ENCODE peak calls at places on chromosomes 5 and 9, in four cellular contexts. One of them, this sample, is unnamed.

GRCh38 chr5:66710557-66710956 is 114.4 kb downstream of the MAST4 start:
- DNase-seq in SK-N-SH: no peak
- DNase-seq in tibial artery: no peak
- DNase-seq in uterus: peak
- DNase-seq in this sample: no peak

GRCh38 chr9:6584881-6585597 is 60.5 kb downstream of the GLDC start:
- DNase-seq in tibial artery: no peak
- DNase-seq in SK-N-SH: peak
- DNase-seq in uterus: no peak
- DNase-seq in this sample: no peak

GRCh38 chr5:141354900-141355469 is at the start of gene PCDHGA4:
- DNase-seq in SK-N-SH: no peak
- DNase-seq in uterus: no peak
- DNase-seq in tibial artery: no peak
- DNase-seq in this sample: no peak

GRCh38 chr9:135463140-135463539 is 16.4 kb upstream of the PPP1R26 start:
- DNase-seq in SK-N-SH: no peak
- DNase-seq in tibial artery: no peak
- DNase-seq in uterus: no peak
- DNase-seq in this sample: no peak

GRCh38 chr9:98117984-98118639 is 910 bp downstream of the TRIM14 start:
- DNase-seq in SK-N-SH: peak
- DNase-seq in uterus: no peak
- DNase-seq in tibial artery: no peak
- DNase-seq in this sample: peak

GRCh38 chr5:132663771-132664695 is 6.1 kb downstream of the IL13 start:
- DNase-seq in SK-N-SH: no peak
- DNase-seq in uterus: no peak
- DNase-seq in tibial artery: no peak
- DNase-seq in this sample: no peak

GRCh38 chr5:90386099-90386710 is 23.4 kb downstream of the CETN3 start:
- DNase-seq in tibial artery: no peak
- DNase-seq in SK-N-SH: peak
- DNase-seq in uterus: no peak
- DNase-seq in this sample: no peak

GRCh38 chr9:23747088-23747748 is 78.8 kb downstream of the ELAVL2 start:
- DNase-seq in tibial artery: no peak
- DNase-seq in SK-N-SH: no peak
- DNase-seq in uterus: no peak
- DNase-seq in this sample: no peak

GRCh38 chr5:127997131-127997775 is 86.3 kb upstream of the SLC12A2 start:
- DNase-seq in uterus: no peak
- DNase-seq in tibial artery: no peak
- DNase-seq in SK-N-SH: no peak
- DNase-seq in this sample: no peak

GRCh38 chr9:117063721-117064471 is 351.0 kb downstream of the ASTN2 start:
- DNase-seq in uterus: no peak
- DNase-seq in tibial artery: no peak
- DNase-seq in SK-N-SH: no peak
- DNase-seq in this sample: no peak

GRCh38 chr5:72596956-72597355 is 89.7 kb upstream of the ZNF366 start:
- DNase-seq in tibial artery: no peak
- DNase-seq in uterus: no peak
- DNase-seq in SK-N-SH: no peak
- DNase-seq in this sample: no peak

GRCh38 chr5:168015506-168015905 is 275.9 kb upstream of the WWC1 start:
- DNase-seq in uterus: no peak
- DNase-seq in tibial artery: no peak
- DNase-seq in SK-N-SH: no peak
- DNase-seq in this sample: no peak

GRCh38 chr9:123564652-123565051 is 208.7 kb downstream of the CRB2 start:
- DNase-seq in SK-N-SH: no peak
- DNase-seq in uterus: no peak
- DNase-seq in tibial artery: no peak
- DNase-seq in this sample: no peak

GRCh38 chr5:61275841-61276240 is 56.2 kb upstream of the ZSWIM6 start:
- DNase-seq in tibial artery: peak
- DNase-seq in uterus: no peak
- DNase-seq in SK-N-SH: no peak
- DNase-seq in this sample: no peak

GRCh38 chr9:110261631-110262030 is 5.3 kb upstream of the TXN start:
- DNase-seq in tibial artery: no peak
- DNase-seq in SK-N-SH: no peak
- DNase-seq in uterus: no peak
- DNase-seq in this sample: no peak